ENCODE peak calls at places on chromosomes 12 and 14, in seven cellular contexts. H is psoas muscle; Q is aorta; L is foreskin fibroblast; D is K562; I is CD4-positive, alpha-beta memory T cell; O is fibroblast of mammary gland. R is an unnamed sample.

GRCh38 chr14:33404054-33404453 is 465.4 kb downstream of the NPAS3 start:
- DNase-seq in O (peak), I (no peak), Q (no peak), H (no peak), D (no peak), L (peak), R (no peak)

GRCh38 chr12:51591020-51591901 is at the start of gene SCN8A:
- DNase-seq in I (peak), D (peak), Q (no peak), O (peak), L (peak), H (peak), R (peak)

GRCh38 chr14:52131640-52132320 is 62.9 kb upstream of the NID2 start:
- DNase-seq in Q (peak), H (peak), L (peak), I (peak), O (peak), D (peak), R (no peak)

GRCh38 chr12:94149781-94150482 is 1.6 kb downstream of the PLXNC1 start:
- DNase-seq in D (no peak), L (no peak), Q (peak), H (peak), O (peak), I (no peak), R (no peak)

GRCh38 chr12:38392584-38393144 is 76.1 kb downstream of the ALG10B start:
- DNase-seq in I (no peak), H (no peak), Q (no peak), D (no peak), O (peak), L (peak), R (no peak)

GRCh38 chr12:105538880-105539279 is 208.4 kb downstream of the C12orf75 start:
- DNase-seq in O (peak), Q (no peak), H (no peak), D (no peak), I (no peak), L (no peak), R (no peak)

GRCh38 chr12:50214018-50214417 is 46.8 kb upstream of the CERS5 start:
- DNase-seq in Q (no peak), I (no peak), L (no peak), H (no peak), O (no peak), D (no peak), R (no peak)

GRCh38 chr14:67387195-67387594 is 24.8 kb downstream of the PLEK2 start:
- DNase-seq in O (peak), Q (no peak), I (no peak), H (no peak), L (peak), D (no peak), R (no peak)

GRCh38 chr14:42569227-42569626 is 962.6 kb downstream of the LRFN5 start:
- DNase-seq in D (no peak), Q (no peak), H (no peak), O (no peak), L (no peak), I (no peak), R (no peak)

GRCh38 chr14:30528778-30529642 is 29.9 kb upstream of the G2E3 start:
- DNase-seq in I (no peak), L (no peak), H (peak), O (no peak), Q (no peak), D (no peak), R (no peak)

GRCh38 chr14:55536208-55536708 is 43.7 kb upstream of the KTN1 start:
- DNase-seq in L (no peak), I (no peak), H (no peak), O (no peak), D (no peak), Q (no peak), R (no peak)

GRCh38 chr14:50778757-50779483 is 52.0 kb downstream of the NIN start:
- DNase-seq in O (peak), I (no peak), L (peak), H (no peak), D (no peak), Q (no peak), R (no peak)

GRCh38 chr12:106499628-106500027 is 83.2 kb upstream of the RFX4 start:
- DNase-seq in H (no peak), D (no peak), Q (no peak), I (no peak), L (no peak), O (no peak), R (no peak)

GRCh38 chr14:25411933-25412757 is 362.2 kb upstream of the STXBP6 start:
- DNase-seq in Q (no peak), O (peak), D (peak), H (no peak), I (no peak), L (no peak), R (no peak)

DNA sequence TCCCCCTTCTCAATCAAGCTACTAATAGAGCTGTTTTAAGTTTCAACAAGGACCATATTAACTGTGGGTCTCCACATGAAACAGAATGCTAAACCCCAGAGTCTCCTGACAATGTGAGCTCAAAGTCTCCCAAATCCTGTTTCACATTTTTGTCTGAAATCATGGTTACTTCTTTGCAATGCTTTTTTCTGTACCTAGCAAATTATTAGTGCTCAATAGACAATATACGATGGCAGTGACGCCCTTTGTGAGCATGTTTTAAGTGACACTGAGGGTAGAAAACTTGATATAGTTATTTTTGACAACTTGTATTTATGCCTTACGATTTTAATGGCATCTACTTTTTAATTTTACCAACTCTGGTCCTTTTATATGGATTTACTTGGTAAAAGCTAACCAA is 85.4 kb upstream of the SOX5 start:
- DNase-seq in I (no peak), Q (no peak), D (no peak), O (no peak), H (no peak), L (no peak), R (no peak)
- H3K4me3 ChIP-seq in I (no peak), Q (no peak), D (no peak), O (no peak), H (no peak), L (no peak), R (no peak)

GRCh38 chr12:111776836-111777344 is 10.2 kb downstream of the ALDH2 start:
- DNase-seq in I (no peak), L (no peak), H (no peak), Q (no peak), D (no peak), O (peak), R (no peak)

GRCh38 chr12:111775205-111776193 is 8.8 kb downstream of the ALDH2 start:
- DNase-seq in Q (peak), I (no peak), O (peak), D (peak), H (peak), L (no peak), R (peak)

GRCh38 chr12:111769599-111769998 is 2.9 kb downstream of the ALDH2 start:
- DNase-seq in I (no peak), O (no peak), H (no peak), Q (no peak), D (no peak), L (no peak), R (no peak)

GRCh38 chr12:111777345-111778045 is 10.8 kb downstream of the ALDH2 start:
- DNase-seq in Q (peak), L (no peak), D (no peak), I (no peak), H (peak), O (no peak), R (no peak)

GRCh38 chr12:111773801-111774551 is 7.2 kb downstream of the ALDH2 start:
- DNase-seq in H (peak), O (peak), D (no peak), I (no peak), Q (peak), L (peak), R (no peak)
- H3K4me3 ChIP-seq in H (peak), O (peak), D (no peak), I (no peak), Q (no peak), L (peak), R (peak)

GRCh38 chr14:85535916-85536834 is 6.2 kb downstream of the FLRT2 start:
- DNase-seq in D (no peak), L (no peak), Q (no peak), O (peak), I (no peak), H (no peak), R (no peak)
- H3K4me3 ChIP-seq in D (no peak), L (peak), Q (no peak), O (peak), I (no peak), H (peak), R (no peak)

DNA sequence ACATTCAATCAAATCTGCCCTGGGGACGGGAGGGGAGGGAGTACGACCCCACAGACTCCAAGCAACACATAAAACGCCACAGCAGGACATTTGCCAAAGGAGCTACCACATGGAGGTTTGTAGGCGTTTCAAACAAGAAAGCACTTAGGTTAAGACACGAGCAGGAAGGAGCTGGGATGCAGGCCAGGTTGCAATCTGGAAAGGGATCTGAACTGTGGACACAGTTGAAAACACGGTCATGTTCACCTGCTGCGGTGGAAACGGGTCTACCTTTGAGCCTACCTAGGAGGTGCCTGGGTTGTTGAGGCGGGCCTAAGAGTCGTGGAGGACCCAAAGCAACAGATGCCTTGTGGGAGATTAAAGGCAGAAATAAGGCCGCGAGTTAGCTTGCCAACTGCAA is 18.4 kb downstream of the PRKAB1 start:
- DNase-seq in O (no peak), D (no peak), H (no peak), I (no peak), L (no peak), Q (no peak), R (no peak)
- H3K4me3 ChIP-seq in O (no peak), D (no peak), H (no peak), I (no peak), L (no peak), Q (no peak), R (no peak)

DNA sequence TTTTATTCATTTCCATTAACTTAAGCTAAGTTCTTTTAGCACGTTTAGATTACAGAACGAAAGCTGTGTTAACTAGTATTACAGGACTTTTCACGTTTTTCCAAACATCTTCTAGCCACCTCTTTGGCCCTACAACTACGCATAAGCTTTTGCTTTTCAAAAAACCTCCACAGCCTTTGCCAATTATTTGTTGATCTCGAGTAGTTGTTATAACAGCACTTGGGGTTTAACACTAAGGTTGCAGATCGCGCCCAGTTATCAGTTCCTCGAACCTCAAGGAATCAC is 453 bp upstream of the RBM25 start:
- DNase-seq in L (no peak), H (no peak), I (no peak), Q (no peak), D (no peak), O (no peak), R (no peak)
- H3K4me3 ChIP-seq in L (peak), H (peak), I (peak), Q (peak), D (peak), O (peak), R (peak)

GRCh38 chr12:53050426-53051057 is 677 bp downstream of the TNS2 start:
- DNase-seq in Q (no peak), I (no peak), L (no peak), D (no peak), H (no peak), O (no peak), R (no peak)
- H3K4me3 ChIP-seq in Q (peak), I (no peak), L (peak), D (no peak), H (peak), O (peak), R (no peak)

GRCh38 chr14:89486505-89486904 is 69.5 kb upstream of the FOXN3 start:
- DNase-seq in O (no peak), D (no peak), I (no peak), L (no peak), H (no peak), Q (no peak), R (no peak)

GRCh38 chr14:89484445-89484844 is 67.4 kb upstream of the FOXN3 start:
- DNase-seq in H (no peak), I (no peak), Q (peak), O (no peak), D (no peak), L (no peak), R (no peak)

GRCh38 chr14:89489796-89490506 is 72.9 kb upstream of the FOXN3 start:
- DNase-seq in D (no peak), I (no peak), L (peak), H (no peak), Q (no peak), O (no peak), R (no peak)

GRCh38 chr14:89485264-89485663 is 68.2 kb upstream of the FOXN3 start:
- DNase-seq in O (no peak), L (no peak), H (no peak), I (no peak), Q (no peak), D (no peak), R (no peak)

DNA sequence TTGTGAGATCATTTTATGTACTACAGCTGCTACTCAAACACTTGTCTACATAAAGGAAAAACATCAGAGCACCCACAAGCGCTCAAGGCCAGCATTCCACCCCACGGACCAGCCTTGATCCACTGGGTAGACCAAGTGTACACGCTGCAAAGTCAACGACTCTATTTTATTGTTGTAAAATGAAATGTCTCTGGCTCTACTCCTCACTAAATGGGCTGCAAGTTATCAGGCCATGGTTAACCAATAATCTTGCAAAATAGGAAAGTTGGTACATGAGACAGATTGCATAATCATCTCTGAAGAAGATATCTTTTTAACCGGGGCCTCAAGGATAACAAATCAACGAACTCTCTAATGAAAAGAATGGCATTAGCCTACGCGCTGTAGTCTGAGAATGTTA is 69.9 kb upstream of the FOXN3 start:
- DNase-seq in O (no peak), Q (no peak), H (no peak), I (no peak), L (no peak), D (no peak), R (no peak)
- H3K4me3 ChIP-seq in O (no peak), Q (no peak), H (no peak), I (no peak), L (no peak), D (no peak), R (no peak)

DNA sequence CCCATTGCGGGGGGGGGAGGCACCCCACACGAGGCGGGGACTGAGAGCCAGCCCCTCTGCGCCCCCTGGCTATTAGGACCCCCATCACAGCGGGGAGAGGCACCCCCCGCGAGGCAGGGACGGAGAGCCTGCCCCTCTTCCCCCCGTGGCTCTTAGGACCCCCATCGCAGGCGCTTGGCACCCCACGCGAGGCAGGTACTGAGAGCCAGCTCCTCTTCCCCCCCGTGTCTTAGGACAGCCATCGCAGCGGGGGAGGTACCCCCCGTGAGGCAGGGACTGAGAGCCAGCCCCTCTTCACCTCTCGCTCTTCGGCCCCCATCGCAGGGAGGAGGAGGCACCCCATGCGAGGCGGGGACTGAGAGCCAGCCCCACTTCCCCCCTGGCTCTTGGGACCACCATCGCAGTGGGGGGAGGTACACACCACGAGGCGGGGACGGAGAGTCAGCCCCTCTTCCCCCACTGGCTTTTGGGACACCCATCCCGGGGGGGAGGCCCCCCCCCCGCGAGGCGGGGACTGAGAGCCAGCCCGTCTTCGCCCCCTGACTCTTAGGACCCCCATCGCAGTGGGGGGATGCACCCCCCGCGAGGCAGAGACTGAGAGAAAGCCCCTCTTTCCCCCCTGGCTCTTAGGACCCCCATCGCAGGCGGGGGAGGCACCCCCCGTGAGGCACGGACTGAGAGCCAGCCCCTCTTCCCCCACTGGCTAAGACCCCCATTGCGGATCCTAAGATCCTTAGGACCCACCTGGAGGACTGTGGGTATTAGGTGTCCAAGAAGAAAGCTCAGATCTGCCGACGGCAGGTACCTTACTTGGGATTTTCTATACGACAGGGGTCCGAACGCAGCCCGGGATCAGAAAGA is 198.6 kb upstream of the PZP start:
- DNase-seq in I (no peak), D (no peak), Q (no peak), O (no peak), L (no peak), H (no peak), R (no peak)
- H3K4me3 ChIP-seq in I (no peak), D (no peak), Q (no peak), O (no peak), L (no peak), H (peak), R (no peak)